ENCODE peak calls at places on chromosomes 2 and 18, in nine cellular contexts. R is globus pallidus; X is myocyte; N is stimulated activated naive CD8-positive, alpha-beta T cell treated with anti-CD3 and anti-CD28 coated beads, Interleukin-15, amount 100 ng/mL, for 72 hours; E is left colon; T is KBM-7; C is neural crest cell; J is activated gamma-delta T cell treated with anti-CD3 and anti-CD28 coated beads, Interleukin-2, amount 50 U/mL, for 16 hours; G is occipital lobe. F is an unnamed sample.

GRCh38 chr2:130390460-130391057 is 34.7 kb downstream of the PTPN18 start:
- DNase-seq in C (no peak), N (no peak), E (peak; percentile 66), X (no peak), J (no peak), R (no peak), T (peak; percentile 31), G (no peak), F (no peak)

GRCh38 chr2:190023860-190024259 is 38.7 kb downstream of the MSTN start:
- DNase-seq in E (no peak), G (no peak), T (peak; percentile 58), N (peak; percentile 3), X (peak; percentile 37), J (no peak), R (peak; percentile 33), C (no peak), F (peak; percentile 8)

GRCh38 chr2:37707393-37707792 is 36.0 kb upstream of the CDC42EP3 start:
- DNase-seq in E (no peak), T (no peak), C (no peak), R (no peak), J (no peak), X (no peak), G (no peak), N (no peak), F (no peak)

GRCh38 chr18:51668632-51669031 is 471.2 kb upstream of the MEX3C start:
- DNase-seq in X (no peak), C (no peak), J (no peak), R (no peak), E (no peak), T (no peak), N (no peak), G (no peak), F (no peak)

GRCh38 chr18:8658858-8659485 is 46.4 kb upstream of the MTCL1 start:
- DNase-seq in J (no peak), C (no peak), X (no peak), N (no peak), E (no peak), T (no peak), R (no peak), G (no peak), F (no peak)

GRCh38 chr2:43934567-43934966 is 61.2 kb downstream of the LRPPRC start:
- DNase-seq in N (no peak), X (no peak), T (no peak), R (no peak), G (no peak), E (no peak), C (no peak), J (no peak), F (no peak)

GRCh38 chr2:191359186-191359585 is 114.0 kb downstream of the MYO1B start:
- DNase-seq in G (no peak), E (no peak), T (no peak), N (no peak), C (no peak), R (no peak), J (no peak), X (no peak), F (no peak)

GRCh38 chr18:3451989-3452749 is 2.2 kb downstream of the TGIF1 start:
- DNase-seq in G (no peak), R (no peak), C (peak; percentile 31), T (peak; percentile 59), J (no peak), N (peak; percentile 46), X (peak; percentile 73), E (peak; percentile 85), F (no peak)

GRCh38 chr18:47756364-47757016 is 174.0 kb downstream of the SMAD2 start:
- DNase-seq in E (peak; percentile 69), C (peak; percentile 80), J (peak; percentile 27), T (peak; percentile 58), X (peak; percentile 52), G (no peak), N (peak; percentile 51), R (peak; percentile 45), F (peak; percentile 15)

GRCh38 chr2:42025151-42025582 is 22.7 kb upstream of the PKDCC start:
- DNase-seq in X (peak; percentile 34), T (peak; percentile 36), J (no peak), C (no peak), E (no peak), G (no peak), N (no peak), R (no peak), F (no peak)

GRCh38 chr2:207113403-207113802 is 52.3 kb downstream of the KLF7 start:
- DNase-seq in E (no peak), J (no peak), N (no peak), C (no peak), T (no peak), R (peak; percentile 90), G (peak; percentile 85), X (no peak), F (peak; percentile 84)

GRCh38 chr18:7514796-7515440 is 52.2 kb upstream of the PTPRM start:
- DNase-seq in X (no peak), T (no peak), G (no peak), J (no peak), R (no peak), E (no peak), N (no peak), C (no peak), F (no peak)

GRCh38 chr2:40279001-40279400 is 172.9 kb downstream of the SLC8A1 start:
- DNase-seq in R (no peak), G (no peak), E (no peak), C (no peak), J (no peak), N (no peak), T (no peak), X (peak; percentile 88), F (no peak)

GRCh38 chr2:96403481-96403880 is 67.9 kb downstream of the NCAPH start:
- DNase-seq in G (no peak), C (no peak), N (no peak), J (no peak), R (no peak), E (no peak), X (no peak), T (no peak), F (no peak)

GRCh38 chr2:10329880-10330699 is 27.4 kb downstream of the HPCAL1 start:
- DNase-seq in R (no peak), J (no peak), C (no peak), T (peak; percentile 21), N (peak; percentile 28), E (peak; percentile 20), X (no peak), G (no peak), F (no peak)

GRCh38 chr18:25605322-25605721 is 253.4 kb upstream of the ZNF521 start:
- DNase-seq in C (no peak), T (no peak), N (no peak), E (no peak), J (no peak), R (no peak), X (no peak), G (no peak), F (no peak)

GRCh38 chr2:72293620-72294019 is 146.0 kb upstream of the CYP26B1 start:
- DNase-seq in N (no peak), J (no peak), E (no peak), R (no peak), G (no peak), T (no peak), X (no peak), C (no peak), F (no peak)

GRCh38 chr2:196266351-196266750 is 95.0 kb upstream of the STK17B start:
- DNase-seq in J (no peak), N (no peak), E (no peak), T (no peak), R (no peak), X (no peak), G (no peak), C (no peak), F (no peak)